ENCODE peak calls at places on chromosome 5, in five cellular contexts. V is Panc1; N is CD4-positive, alpha-beta T cell; K is omental fat pad; P is stomach. O is an unnamed sample.

GRCh38 chr5:94890907-94891306 is 272.4 kb downstream of the SLF1 start:
- DNase-seq in V (no peak), N (no peak), K (no peak), P (no peak), O (no peak)

GRCh38 chr5:1885777-1886633 is 3.3 kb upstream of the IRX4 start:
- DNase-seq in V (no peak), N (no peak), K (no peak), P (no peak), O (no peak)

GRCh38 chr5:121182788-121183490 is 668.7 kb upstream of the FTMT start:
- DNase-seq in V (no peak), N (no peak), K (no peak), P (no peak), O (no peak)

GRCh38 chr5:159096555-159097460 is 2.9 kb downstream of the EBF1 start:
- DNase-seq in V (no peak), N (no peak), K (no peak), P (no peak), O (no peak)

GRCh38 chr5:1019001-1019651 is 10.5 kb downstream of the NKD2 start:
- DNase-seq in V (no peak), N (no peak), K (no peak), P (no peak), O (no peak)

GRCh38 chr5:171157775-171158174 is 151.3 kb upstream of the TLX3 start:
- DNase-seq in V (no peak), N (no peak), K (no peak), P (no peak), O (no peak)

GRCh38 chr5:137036630-137037029 is 462.5 kb downstream of the SPOCK1 start:
- DNase-seq in V (no peak), N (no peak), K (no peak), P (no peak), O (no peak)

GRCh38 chr5:96788112-96788749 is 19.5 kb downstream of the ERAP1 start:
- DNase-seq in V (no peak), N (no peak), K (no peak), P (no peak), O (no peak)

GRCh38 chr5:134997015-134997414 is 29.3 kb downstream of the CATSPER3 start:
- DNase-seq in V (no peak), N (no peak), K (no peak), P (no peak), O (no peak)

GRCh38 chr5:134141346-134142050 is 27.0 kb downstream of the TCF7 start:
- DNase-seq in V (no peak), N (no peak), K (peak), P (peak), O (peak)

GRCh38 chr5:95958308-95959014 is 3.2 kb downstream of the ELL2 start:
- DNase-seq in V (peak), N (no peak), K (no peak), P (peak), O (no peak)

GRCh38 chr5:13632676-13633075 is 311.8 kb downstream of the DNAH5 start:
- DNase-seq in V (no peak), N (no peak), K (no peak), P (no peak), O (no peak)

GRCh38 chr5:6850033-6850432 is 136.8 kb downstream of the TENT4A start:
- DNase-seq in V (no peak), N (no peak), K (no peak), P (no peak), O (no peak)

GRCh38 chr5:5126444-5126843 is 13.7 kb upstream of the ADAMTS16 start:
- DNase-seq in V (no peak), N (no peak), K (no peak), P (no peak), O (no peak)

GRCh38 chr5:109866051-109866450 is 176.3 kb downstream of the MAN2A1 start:
- DNase-seq in V (peak), N (no peak), K (no peak), P (no peak), O (no peak)

GRCh38 chr5:113950186-113950585 is 411.7 kb upstream of the KCNN2 start:
- DNase-seq in V (no peak), N (no peak), K (no peak), P (no peak), O (no peak)

GRCh38 chr5:143772621-143773020 is 39.3 kb upstream of the HMHB1 start:
- DNase-seq in V (no peak), N (no peak), K (no peak), P (no peak), O (no peak)

GRCh38 chr5:33272288-33272687 is 168.5 kb upstream of the TARS1 start:
- DNase-seq in V (peak), N (no peak), K (no peak), P (no peak), O (no peak)

GRCh38 chr5:59863777-59864176 is 29.7 kb downstream of the PDE4D start:
- DNase-seq in V (no peak), N (no peak), K (no peak), P (no peak), O (no peak)

GRCh38 chr5:14184725-14185124 is 41.6 kb downstream of the TRIO start:
- DNase-seq in V (no peak), N (no peak), K (no peak), P (no peak), O (no peak)

GRCh38 chr5:956941-957729 is 51.5 kb upstream of the NKD2 start:
- DNase-seq in V (peak), N (no peak), K (no peak), P (no peak), O (peak)

GRCh38 chr5:95901676-95902646 is 59.7 kb downstream of the ELL2 start:
- DNase-seq in V (peak), N (no peak), K (no peak), P (no peak), O (no peak)

GRCh38 chr5:96716716-96717115 is 54.5 kb downstream of the CAST start:
- DNase-seq in V (no peak), N (no peak), K (no peak), P (no peak), O (no peak)

GRCh38 chr5:121967187-121967586 is 5.4 kb downstream of the SRFBP1 start:
- DNase-seq in V (no peak), N (no peak), K (no peak), P (no peak), O (no peak)

GRCh38 chr5:141945511-141946024 is 12.4 kb downstream of the PCDH12 start:
- DNase-seq in V (no peak), N (no peak), K (no peak), P (no peak), O (no peak)

GRCh38 chr5:98042521-98042920 is 730.9 kb upstream of the RGMB start:
- DNase-seq in V (no peak), N (no peak), K (no peak), P (no peak), O (no peak)

DNA sequence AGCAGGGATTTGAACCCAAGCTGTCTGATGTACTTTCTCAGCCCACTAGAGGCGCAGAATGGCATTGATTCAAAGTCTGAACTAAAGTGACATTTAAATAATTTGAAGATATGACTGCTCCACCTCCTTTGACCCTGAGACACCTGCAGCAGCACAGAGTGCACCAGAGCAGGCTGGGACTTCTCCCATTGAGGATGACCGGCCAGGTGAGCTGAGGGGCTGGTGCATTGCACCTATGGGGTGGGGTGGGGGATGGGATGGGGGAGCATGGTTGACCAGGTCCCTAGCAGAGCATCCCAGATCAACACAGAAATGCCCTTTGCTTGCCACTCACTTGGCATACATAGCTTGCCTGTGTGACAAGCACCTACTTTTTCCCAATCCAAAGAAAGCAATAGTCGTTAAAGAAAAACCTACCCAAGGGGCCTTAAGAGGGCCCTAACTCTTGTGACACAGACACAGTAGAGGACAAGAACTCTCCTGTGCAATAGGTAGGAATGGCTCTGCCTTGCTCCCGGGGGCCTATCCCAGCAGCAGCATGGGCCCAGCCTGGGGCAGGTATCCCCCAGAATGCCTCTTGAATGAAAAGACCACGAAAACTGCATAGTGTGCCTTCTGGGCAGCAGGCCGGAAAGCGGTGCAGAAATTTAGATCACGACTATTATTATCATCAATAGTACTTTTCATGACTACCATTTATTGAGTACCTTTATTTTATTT is 6.5 kb downstream of the SH3PXD2B start:
- DNase-seq in V (no peak), N (no peak), K (no peak), P (no peak), O (no peak)
- TF ChIP-seq CTCF in V (no peak), N (no peak), K (no peak), P (no peak), O (no peak)

GRCh38 chr5:174172104-174172965 is 126.8 kb downstream of the NSG2 start:
- DNase-seq in V (no peak), N (no peak), K (no peak), P (no peak), O (no peak)
- TF ChIP-seq CTCF in V (no peak), N (no peak), K (no peak), P (no peak), O (no peak)

GRCh38 chr5:91865920-91866319 is 482.8 kb upstream of the ARRDC3 start:
- DNase-seq in V (no peak), N (no peak), K (no peak), P (no peak), O (no peak)

GRCh38 chr5:91867799-91868198 is 484.7 kb upstream of the ARRDC3 start:
- DNase-seq in V (no peak), N (no peak), K (no peak), P (no peak), O (no peak)

DNA sequence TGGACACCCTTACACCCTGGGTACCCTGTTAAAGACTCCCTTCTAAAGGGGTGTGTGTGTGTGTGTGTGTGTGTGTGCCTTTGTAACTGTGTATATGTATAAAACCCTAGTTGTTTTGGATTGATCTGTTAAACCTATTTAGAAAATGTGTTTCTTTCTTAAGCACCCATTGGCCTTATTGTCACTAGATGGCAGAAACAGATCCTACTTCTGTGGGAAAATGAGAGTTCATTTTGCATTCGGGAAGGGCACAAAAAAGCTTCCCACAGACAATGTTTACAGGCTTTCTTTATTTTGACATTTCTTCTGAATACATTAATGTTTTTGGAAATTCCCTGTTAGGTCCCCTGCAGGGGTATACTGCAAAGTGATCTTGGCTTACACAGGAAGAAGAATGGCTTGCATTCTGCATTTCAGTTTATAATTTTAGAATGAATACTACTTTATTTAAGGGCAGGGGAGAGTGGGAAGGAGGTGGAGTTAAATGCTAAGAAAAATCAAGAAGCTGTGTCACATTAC is 481.8 kb upstream of the ARRDC3 start:
- DNase-seq in V (no peak), N (no peak), K (no peak), P (no peak), O (no peak)
- TF ChIP-seq CTCF in V (peak), N (no peak), K (no peak), P (no peak), O (no peak)

GRCh38 chr5:149837680-149838269 is 106.8 kb downstream of the PDE6A start:
- DNase-seq in V (no peak), N (no peak), K (no peak), P (peak), O (no peak)
- TF ChIP-seq CTCF in V (peak), N (no peak), K (no peak), P (no peak), O (no peak)